ENCODE peak calls at places on chromosomes 2 and 18, in eight cellular contexts. D is posterior cingulate gyrus, V is uterus, B is small intestine, X is SHP77 treated with DMSO at 0.1 percent for 48 hours, A is GM03348, W is amniotic stem cell, G is dermis microvascular lymphatic vessel endothelial cell. N is an unnamed sample.

GRCh38 chr2:225025917-225026571 is 16.2 kb downstream of the DOCK10 start:
- DNase-seq in G (no peak), W (no peak), A (peak), X (no peak), B (no peak), D (no peak), V (no peak), N (no peak)

GRCh38 chr2:9665903-9666302 is 35.1 kb upstream of the YWHAQ start:
- DNase-seq in X (no peak), G (no peak), W (peak), D (no peak), B (no peak), V (no peak), A (peak), N (no peak)

GRCh38 chr2:20612835-20613341 is 38.0 kb downstream of the HS1BP3 start:
- DNase-seq in W (no peak), X (no peak), G (no peak), A (no peak), B (no peak), V (peak), D (no peak), N (no peak)

GRCh38 chr2:145623136-145623535 is 1103.2 kb upstream of the ZEB2 start:
- DNase-seq in A (peak), B (no peak), G (no peak), X (no peak), V (no peak), D (no peak), W (no peak), N (no peak)

GRCh38 chr2:128446866-128447537 is 128.3 kb upstream of the HS6ST1 start:
- DNase-seq in W (no peak), X (no peak), D (no peak), V (no peak), B (no peak), G (no peak), A (peak), N (no peak)

GRCh38 chr2:23673830-23674679 is 252.9 kb downstream of the ATAD2B start:
- DNase-seq in X (no peak), V (no peak), G (no peak), A (no peak), D (no peak), B (no peak), W (no peak), N (no peak)

GRCh38 chr2:162318280-162319222 is at the start of gene IFIH1:
- DNase-seq in G (peak), B (peak), D (peak), X (peak), V (peak), W (peak), A (peak), N (peak)

GRCh38 chr2:74944987-74945782 is 13.3 kb upstream of the POLE4 start:
- DNase-seq in X (no peak), V (no peak), D (no peak), G (no peak), A (no peak), B (no peak), W (no peak), N (no peak)

GRCh38 chr2:44851518-44851917 is 90.0 kb upstream of the SIX3 start:
- DNase-seq in V (no peak), D (no peak), B (no peak), G (no peak), W (no peak), A (no peak), X (no peak), N (no peak)

GRCh38 chr2:161681043-161681442 is 56.8 kb downstream of the SLC4A10 start:
- DNase-seq in D (no peak), V (no peak), A (peak), G (no peak), X (no peak), W (no peak), B (no peak), N (no peak)

GRCh38 chr2:209772316-209772715 is 684 bp downstream of the UNC80 start:
- DNase-seq in B (no peak), A (no peak), D (no peak), G (no peak), W (no peak), V (no peak), X (peak), N (no peak)

GRCh38 chr2:43070676-43071491 is 155.5 kb downstream of the ZFP36L2 start:
- DNase-seq in W (no peak), A (no peak), G (no peak), D (no peak), X (no peak), V (peak), B (no peak), N (no peak)

GRCh38 chr2:75055820-75056675 is 97.6 kb downstream of the POLE4 start:
- DNase-seq in W (no peak), B (no peak), A (peak), V (no peak), X (no peak), G (no peak), D (no peak), N (no peak)

GRCh38 chr2:211114826-211115450 is 558.5 kb downstream of the CPS1 start:
- DNase-seq in W (no peak), A (no peak), V (no peak), X (no peak), G (no peak), B (no peak), D (no peak), N (no peak)

GRCh38 chr2:33238111-33238510 is 238.3 kb upstream of the RASGRP3 start:
- DNase-seq in D (no peak), A (no peak), V (no peak), W (no peak), G (no peak), X (no peak), B (no peak), N (no peak)

GRCh38 chr18:46859855-46860254 is 57.5 kb downstream of the PIAS2 start:
- DNase-seq in B (no peak), V (no peak), G (no peak), D (no peak), W (no peak), A (peak), X (no peak), N (no peak)

GRCh38 chr2:217160103-217160502 is 300.2 kb upstream of the TNP1 start:
- DNase-seq in D (no peak), B (no peak), A (no peak), V (no peak), G (no peak), W (no peak), X (no peak), N (no peak)